ENCODE peak calls at places on chromosomes 11 and 22, in ten cellular contexts. D is T-helper 17 cell; G is astrocyte of the spinal cord; T is stimulated activated CD4-positive, alpha-beta T cell treated with anti-CD3 and anti-CD28 coated beads, TNF-alpha, amount 100 ng/mL, for 1 hour; P is C1 segment of cervical spinal cord; B is Peyer's patch; Q is LoVo; S is nephron progenitor cell; V is GM03348; L is NAMALWA. H is an unnamed sample.

GRCh38 chr11:91115116-91115515 is 892.3 kb upstream of the CHORDC1 start:
- DNase-seq in D (no peak), G (no peak), T (no peak), P (no peak), B (no peak), Q (no peak), S (no peak), V (no peak), L (no peak), H (no peak)

GRCh38 chr11:92504534-92504933 is 279.9 kb downstream of the FAT3 start:
- DNase-seq in D (no peak), G (no peak), T (no peak), P (no peak), B (no peak), Q (no peak), S (no peak), V (no peak), L (no peak), H (no peak)

GRCh38 chr11:2129699-2130366 is 9.4 kb downstream of the IGF2 start:
- DNase-seq in D (no peak), G (no peak), T (no peak), P (no peak), B (no peak), Q (no peak), S (no peak), V (no peak), L (no peak), H (no peak)

GRCh38 chr11:31887180-31887579 is 76.1 kb upstream of the PAX6 start:
- DNase-seq in D (no peak), G (no peak), T (no peak), P (no peak), B (no peak), Q (no peak), S (no peak), V (no peak), L (peak), H (no peak)

GRCh38 chr11:78207532-78208256 is 19.0 kb downstream of the USP35 start:
- DNase-seq in D (no peak), G (no peak), T (no peak), P (no peak), B (no peak), Q (no peak), S (no peak), V (no peak), L (no peak), H (no peak)

GRCh38 chr11:96152623-96153022 is 190.4 kb downstream of the MAML2 start:
- DNase-seq in D (no peak), G (no peak), T (no peak), P (no peak), B (no peak), Q (no peak), S (no peak), V (no peak), L (no peak), H (no peak)

GRCh38 chr22:19478086-19478392 is 954 bp downstream of the UFD1 start:
- DNase-seq in D (no peak), G (no peak), T (no peak), P (no peak), B (no peak), Q (no peak), S (no peak), V (no peak), L (no peak), H (no peak)

GRCh38 chr11:131666006-131666405 is 295.6 kb downstream of the NTM start:
- DNase-seq in D (no peak), G (no peak), T (no peak), P (no peak), B (no peak), Q (no peak), S (no peak), V (peak), L (no peak), H (no peak)

GRCh38 chr11:99068832-99069231 is 48.1 kb downstream of the CNTN5 start:
- DNase-seq in D (no peak), G (no peak), T (no peak), P (no peak), B (no peak), Q (no peak), S (no peak), V (no peak), L (no peak), H (no peak)